ENCODE peak calls at places on chromosomes 2 and 18, in eight cellular contexts. One of them, this sample, is unnamed.
A peak's percentile ranks its signal among the peaks of the same experiment; 100 is the strongest.

GRCh38 chr2:235594041-235594440 is 100.2 kb downstream of the AGAP1 start:
- DNase-seq in type B pancreatic cell: no peak
- DNase-seq in right lobe of liver: no peak
- DNase-seq in AG09309: peak; percentile 79
- DNase-seq in mammary epithelial cell: peak; percentile 48
- DNase-seq in A549: peak; percentile 35
- DNase-seq in astrocyte of the spinal cord: peak; percentile 82
- DNase-seq in uterus: no peak
- DNase-seq in this sample: peak; percentile 75

GRCh38 chr2:86050301-86050700 is 55.4 kb downstream of the POLR1A start:
- DNase-seq in uterus: no peak
- DNase-seq in AG09309: no peak
- DNase-seq in astrocyte of the spinal cord: no peak
- DNase-seq in A549: no peak
- DNase-seq in mammary epithelial cell: no peak
- DNase-seq in right lobe of liver: no peak
- DNase-seq in type B pancreatic cell: peak; percentile 48
- DNase-seq in this sample: no peak

GRCh38 chr2:235556086-235556485 is 62.2 kb downstream of the AGAP1 start:
- DNase-seq in A549: no peak
- DNase-seq in AG09309: no peak
- DNase-seq in astrocyte of the spinal cord: no peak
- DNase-seq in right lobe of liver: no peak
- DNase-seq in uterus: no peak
- DNase-seq in mammary epithelial cell: no peak
- DNase-seq in type B pancreatic cell: no peak
- DNase-seq in this sample: no peak

GRCh38 chr2:16275131-16275530 is 334.8 kb downstream of the MYCN start:
- DNase-seq in mammary epithelial cell: no peak
- DNase-seq in type B pancreatic cell: no peak
- DNase-seq in right lobe of liver: no peak
- DNase-seq in astrocyte of the spinal cord: no peak
- DNase-seq in AG09309: no peak
- DNase-seq in uterus: no peak
- DNase-seq in A549: no peak
- DNase-seq in this sample: no peak

GRCh38 chr2:120105360-120105759 is 92.5 kb downstream of the EPB41L5 start:
- DNase-seq in A549: no peak
- DNase-seq in right lobe of liver: no peak
- DNase-seq in type B pancreatic cell: no peak
- DNase-seq in mammary epithelial cell: no peak
- DNase-seq in uterus: no peak
- DNase-seq in AG09309: no peak
- DNase-seq in astrocyte of the spinal cord: no peak
- DNase-seq in this sample: no peak

GRCh38 chr2:80496770-80497169 is 192.2 kb upstream of the LRRTM1 start:
- DNase-seq in uterus: no peak
- DNase-seq in astrocyte of the spinal cord: peak; percentile 71
- DNase-seq in right lobe of liver: no peak
- DNase-seq in type B pancreatic cell: no peak
- DNase-seq in mammary epithelial cell: peak; percentile 16
- DNase-seq in A549: no peak
- DNase-seq in AG09309: peak; percentile 7
- DNase-seq in this sample: no peak

GRCh38 chr2:33242845-33243244 is 233.6 kb upstream of the RASGRP3 start:
- DNase-seq in uterus: no peak
- DNase-seq in type B pancreatic cell: no peak
- DNase-seq in AG09309: peak; percentile 43
- DNase-seq in astrocyte of the spinal cord: peak; percentile 92
- DNase-seq in right lobe of liver: no peak
- DNase-seq in A549: no peak
- DNase-seq in mammary epithelial cell: peak; percentile 68
- DNase-seq in this sample: no peak

GRCh38 chr2:181123798-181124217 is 143.4 kb downstream of the UBE2E3 start:
- DNase-seq in type B pancreatic cell: no peak
- DNase-seq in mammary epithelial cell: peak; percentile 14
- DNase-seq in AG09309: no peak
- DNase-seq in uterus: no peak
- DNase-seq in right lobe of liver: no peak
- DNase-seq in astrocyte of the spinal cord: peak; percentile 63
- DNase-seq in A549: no peak
- DNase-seq in this sample: no peak

GRCh38 chr2:128513416-128514283 is 195.0 kb upstream of the HS6ST1 start:
- DNase-seq in right lobe of liver: no peak
- DNase-seq in type B pancreatic cell: no peak
- DNase-seq in AG09309: no peak
- DNase-seq in uterus: no peak
- DNase-seq in astrocyte of the spinal cord: no peak
- DNase-seq in mammary epithelial cell: no peak
- DNase-seq in A549: no peak
- DNase-seq in this sample: no peak

GRCh38 chr2:70461981-70462876 is 91.4 kb downstream of the TGFA start:
- DNase-seq in astrocyte of the spinal cord: no peak
- DNase-seq in right lobe of liver: no peak
- DNase-seq in uterus: no peak
- DNase-seq in AG09309: no peak
- DNase-seq in mammary epithelial cell: no peak
- DNase-seq in A549: no peak
- DNase-seq in type B pancreatic cell: no peak
- DNase-seq in this sample: no peak

GRCh38 chr2:98486374-98486981 is 41.8 kb downstream of the INPP4A start:
- DNase-seq in right lobe of liver: no peak
- DNase-seq in mammary epithelial cell: no peak
- DNase-seq in astrocyte of the spinal cord: no peak
- DNase-seq in AG09309: no peak
- DNase-seq in type B pancreatic cell: no peak
- DNase-seq in uterus: no peak
- DNase-seq in A549: no peak
- DNase-seq in this sample: no peak

GRCh38 chr2:120869036-120869435 is 133.4 kb downstream of the GLI2 start:
- DNase-seq in AG09309: no peak
- DNase-seq in type B pancreatic cell: no peak
- DNase-seq in right lobe of liver: no peak
- DNase-seq in A549: no peak
- DNase-seq in uterus: no peak
- DNase-seq in mammary epithelial cell: no peak
- DNase-seq in astrocyte of the spinal cord: no peak
- DNase-seq in this sample: no peak

GRCh38 chr18:13376841-13377351 is 158.3 kb downstream of the LDLRAD4 start:
- DNase-seq in uterus: no peak
- DNase-seq in astrocyte of the spinal cord: no peak
- DNase-seq in type B pancreatic cell: peak; percentile 37
- DNase-seq in AG09309: no peak
- DNase-seq in A549: no peak
- DNase-seq in right lobe of liver: no peak
- DNase-seq in mammary epithelial cell: no peak
- DNase-seq in this sample: no peak

GRCh38 chr2:219689676-219690628 is 62.5 kb downstream of the SLC4A3 start:
- DNase-seq in AG09309: peak; percentile 45
- DNase-seq in astrocyte of the spinal cord: peak; percentile 75
- DNase-seq in uterus: peak; percentile 57
- DNase-seq in mammary epithelial cell: peak; percentile 56
- DNase-seq in right lobe of liver: no peak
- DNase-seq in type B pancreatic cell: no peak
- DNase-seq in A549: peak; percentile 57
- DNase-seq in this sample: no peak

GRCh38 chr18:7844418-7844817 is 277.3 kb downstream of the PTPRM start:
- DNase-seq in right lobe of liver: no peak
- DNase-seq in type B pancreatic cell: no peak
- DNase-seq in mammary epithelial cell: peak; percentile 81
- DNase-seq in A549: no peak
- DNase-seq in AG09309: no peak
- DNase-seq in astrocyte of the spinal cord: no peak
- DNase-seq in uterus: no peak
- DNase-seq in this sample: no peak

GRCh38 chr2:40630035-40630434 is 178.1 kb upstream of the SLC8A1 start:
- DNase-seq in astrocyte of the spinal cord: no peak
- DNase-seq in AG09309: no peak
- DNase-seq in right lobe of liver: no peak
- DNase-seq in uterus: no peak
- DNase-seq in A549: no peak
- DNase-seq in mammary epithelial cell: no peak
- DNase-seq in type B pancreatic cell: no peak
- DNase-seq in this sample: no peak

GRCh38 chr2:239819974-239820555 is 205.1 kb downstream of the NDUFA10 start:
- DNase-seq in uterus: no peak
- DNase-seq in mammary epithelial cell: no peak
- DNase-seq in type B pancreatic cell: peak; percentile 61
- DNase-seq in A549: no peak
- DNase-seq in astrocyte of the spinal cord: no peak
- DNase-seq in AG09309: no peak
- DNase-seq in right lobe of liver: peak; percentile 28
- DNase-seq in this sample: no peak

GRCh38 chr2:174931724-174932123 is 73.5 kb downstream of the CHN1 start:
- DNase-seq in AG09309: no peak
- DNase-seq in type B pancreatic cell: no peak
- DNase-seq in A549: no peak
- DNase-seq in uterus: no peak
- DNase-seq in astrocyte of the spinal cord: peak; percentile 43
- DNase-seq in right lobe of liver: no peak
- DNase-seq in mammary epithelial cell: peak; percentile 27
- DNase-seq in this sample: no peak

GRCh38 chr2:190504912-190505311 is 29.6 kb downstream of the NEMP2 start:
- DNase-seq in astrocyte of the spinal cord: no peak
- DNase-seq in AG09309: no peak
- DNase-seq in type B pancreatic cell: no peak
- DNase-seq in A549: no peak
- DNase-seq in right lobe of liver: no peak
- DNase-seq in uterus: no peak
- DNase-seq in mammary epithelial cell: no peak
- DNase-seq in this sample: no peak

GRCh38 chr2:190469770-190470169 is 61.6 kb downstream of the MFSD6 start:
- DNase-seq in astrocyte of the spinal cord: peak; percentile 71
- DNase-seq in uterus: peak; percentile 63
- DNase-seq in right lobe of liver: no peak
- DNase-seq in AG09309: no peak
- DNase-seq in mammary epithelial cell: peak; percentile 89
- DNase-seq in type B pancreatic cell: no peak
- DNase-seq in A549: peak; percentile 40
- DNase-seq in this sample: no peak

GRCh38 chr2:63053889-63054725 is 3.5 kb downstream of the OTX1 start:
- DNase-seq in type B pancreatic cell: peak; percentile 72
- DNase-seq in AG09309: no peak
- DNase-seq in mammary epithelial cell: no peak
- DNase-seq in astrocyte of the spinal cord: no peak
- DNase-seq in right lobe of liver: no peak
- DNase-seq in uterus: peak; percentile 11
- DNase-seq in A549: no peak
- DNase-seq in this sample: no peak
- TF ChIP-seq CTCF in type B pancreatic cell: peak; percentile 70
- TF ChIP-seq CTCF in AG09309: peak; percentile 30
- TF ChIP-seq CTCF in mammary epithelial cell: no peak
- TF ChIP-seq CTCF in astrocyte of the spinal cord: peak; percentile 39
- TF ChIP-seq CTCF in right lobe of liver: no peak
- TF ChIP-seq CTCF in uterus: no peak
- TF ChIP-seq CTCF in A549: no peak
- TF ChIP-seq CTCF in this sample: no peak

GRCh38 chr2:29449499-29449898 is 334.3 kb downstream of the CLIP4 start:
- DNase-seq in type B pancreatic cell: no peak
- DNase-seq in right lobe of liver: no peak
- DNase-seq in uterus: no peak
- DNase-seq in mammary epithelial cell: no peak
- DNase-seq in astrocyte of the spinal cord: no peak
- DNase-seq in AG09309: no peak
- DNase-seq in A549: no peak
- DNase-seq in this sample: no peak
- TF ChIP-seq CTCF in type B pancreatic cell: no peak
- TF ChIP-seq CTCF in right lobe of liver: no peak
- TF ChIP-seq CTCF in uterus: no peak
- TF ChIP-seq CTCF in mammary epithelial cell: no peak
- TF ChIP-seq CTCF in astrocyte of the spinal cord: no peak
- TF ChIP-seq CTCF in AG09309: no peak
- TF ChIP-seq CTCF in A549: no peak
- TF ChIP-seq CTCF in this sample: no peak

DNA sequence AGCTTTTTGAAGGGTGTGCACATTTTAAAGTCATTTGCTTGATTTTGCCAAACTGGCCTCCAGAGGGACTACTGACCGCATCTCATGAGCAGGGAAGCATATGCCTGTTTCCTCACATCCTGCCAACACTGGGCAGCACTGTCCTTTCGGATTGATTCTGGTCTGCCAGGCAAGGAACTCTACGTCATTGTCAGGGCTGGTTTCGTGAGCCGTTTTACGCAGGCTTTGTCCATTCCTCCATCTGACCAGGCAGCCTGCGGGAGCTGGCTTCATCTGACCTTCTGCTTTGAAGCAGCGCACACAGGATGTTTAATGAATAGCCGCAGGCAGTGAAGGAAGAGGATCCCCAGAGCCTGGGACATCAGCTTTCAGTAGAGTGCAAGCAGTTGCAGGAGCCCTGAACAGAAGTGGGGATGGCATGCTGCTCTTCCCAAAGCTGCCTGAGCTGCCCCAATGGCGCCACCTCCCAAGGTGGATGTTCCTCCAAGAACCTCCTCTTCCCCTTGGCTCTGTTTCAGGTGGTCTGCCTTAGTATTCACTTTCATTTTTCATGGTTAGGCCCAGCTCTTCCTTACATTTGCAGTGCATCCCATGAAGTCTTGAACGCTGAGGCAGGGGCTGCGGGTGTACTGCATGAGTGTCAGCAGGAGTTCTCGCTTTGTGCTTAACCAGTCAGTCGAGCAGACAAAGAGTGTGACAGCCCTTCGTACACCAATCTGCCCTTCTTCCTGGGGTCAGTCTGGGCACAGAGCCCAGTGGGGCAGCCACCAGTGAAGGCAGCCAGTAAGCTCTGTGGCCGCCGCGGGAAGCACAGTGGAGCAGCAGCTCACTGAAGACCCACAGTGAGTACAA is 46.5 kb upstream of the SEMA4C start:
- DNase-seq in mammary epithelial cell: no peak
- DNase-seq in type B pancreatic cell: no peak
- DNase-seq in right lobe of liver: no peak
- DNase-seq in A549: no peak
- DNase-seq in astrocyte of the spinal cord: no peak
- DNase-seq in uterus: no peak
- DNase-seq in AG09309: no peak
- DNase-seq in this sample: no peak
- TF ChIP-seq CTCF in mammary epithelial cell: peak; percentile 22
- TF ChIP-seq CTCF in type B pancreatic cell: peak; percentile 46
- TF ChIP-seq CTCF in right lobe of liver: no peak
- TF ChIP-seq CTCF in A549: no peak
- TF ChIP-seq CTCF in astrocyte of the spinal cord: peak; percentile 19
- TF ChIP-seq CTCF in uterus: peak; percentile 30
- TF ChIP-seq CTCF in AG09309: peak; percentile 16
- TF ChIP-seq CTCF in this sample: peak; percentile 21

GRCh38 chr18:58581265-58581664 is 47.6 kb downstream of the ALPK2 start:
- DNase-seq in mammary epithelial cell: peak; percentile 94
- DNase-seq in type B pancreatic cell: no peak
- DNase-seq in A549: peak; percentile 31
- DNase-seq in AG09309: peak; percentile 87
- DNase-seq in right lobe of liver: no peak
- DNase-seq in astrocyte of the spinal cord: peak; percentile 97
- DNase-seq in uterus: no peak
- DNase-seq in this sample: peak; percentile 70
- TF ChIP-seq CTCF in mammary epithelial cell: peak; percentile 43
- TF ChIP-seq CTCF in type B pancreatic cell: no peak
- TF ChIP-seq CTCF in A549: no peak
- TF ChIP-seq CTCF in AG09309: peak; percentile 38
- TF ChIP-seq CTCF in right lobe of liver: no peak
- TF ChIP-seq CTCF in astrocyte of the spinal cord: peak; percentile 14
- TF ChIP-seq CTCF in uterus: no peak
- TF ChIP-seq CTCF in this sample: peak; percentile 17

This sample was measured in AG09319.